ENCODE peak calls at places on chromosomes 6 and 20, in nine cellular contexts. A, M, G, W, H, X, I, Q and B are unnamed samples.

GRCh38 chr20:50034567-50035170 is 51.9 kb downstream of the SNAI1 start:
- DNase-seq in H (no peak), M (no peak), Q (peak), G (no peak), A (peak), W (no peak), X (no peak), I (no peak), B (no peak)

GRCh38 chr6:147255948-147256674 is 51.9 kb downstream of the STXBP5 start:
- DNase-seq in W (no peak), X (no peak), M (no peak), G (no peak), H (no peak), I (no peak), Q (no peak), A (no peak), B (no peak)

GRCh38 chr6:147077251-147077650 is 127.0 kb upstream of the STXBP5 start:
- DNase-seq in H (peak), A (no peak), I (no peak), W (no peak), G (no peak), Q (peak), M (no peak), X (no peak), B (no peak)

GRCh38 chr6:3318226-3318625 is 59.5 kb downstream of the PSMG4 start:
- DNase-seq in A (no peak), W (no peak), M (no peak), G (no peak), H (no peak), X (no peak), I (no peak), Q (no peak), B (no peak)

GRCh38 chr20:40956926-40957760 is 71.5 kb upstream of the TOP1 start:
- DNase-seq in X (no peak), W (no peak), I (no peak), A (no peak), G (no peak), H (no peak), Q (no peak), M (no peak), B (no peak)

GRCh38 chr6:90584636-90585255 is 2.1 kb downstream of the MAP3K7 start:
- DNase-seq in M (peak), G (no peak), X (no peak), W (no peak), Q (no peak), A (no peak), H (no peak), I (no peak), B (no peak)

GRCh38 chr6:225907-226306 is 66.4 kb upstream of the DUSP22 start:
- DNase-seq in H (no peak), X (no peak), A (no peak), Q (no peak), W (no peak), G (no peak), M (no peak), I (no peak), B (no peak)

GRCh38 chr6:111943723-111944122 is 70.5 kb upstream of the FYN start:
- DNase-seq in M (no peak), W (no peak), A (no peak), I (no peak), Q (no peak), G (no peak), X (no peak), H (peak), B (no peak)

GRCh38 chr6:42365021-42365420 is 86.7 kb downstream of the TRERF1 start:
- DNase-seq in G (no peak), M (no peak), X (no peak), Q (no peak), H (no peak), W (no peak), A (no peak), I (no peak), B (no peak)

GRCh38 chr6:28725890-28726348 is 197.9 kb downstream of the TRIM27 start:
- DNase-seq in Q (no peak), A (no peak), I (no peak), H (no peak), G (no peak), M (no peak), W (no peak), X (no peak), B (no peak)